ENCODE peak calls at places on chromosomes 5 and 9, in four cellular contexts. E is NCI-H2081, R is HFF-Myc, B is A549. F is an unnamed sample.

GRCh38 chr5:137602721-137603273 is 103.7 kb upstream of the SPOCK1 start:
- DNase-seq in E (no peak), R (no peak), B (no peak), F (no peak)

GRCh38 chr9:75170898-75171360 is 82.6 kb downstream of the OSTF1 start:
- DNase-seq in E (no peak), R (no peak), B (no peak), F (no peak)

GRCh38 chr5:73460133-73460532 is 11.6 kb upstream of the FOXD1 start:
- DNase-seq in E (no peak), B (no peak), R (no peak), F (no peak)

GRCh38 chr5:129664336-129664937 is 83.5 kb upstream of the MINAR2 start:
- DNase-seq in R (peak), E (peak), B (peak), F (no peak)

GRCh38 chr9:85941617-85941930 is 628 bp downstream of the NAA35 start:
- DNase-seq in R (no peak), B (no peak), E (peak), F (no peak)

GRCh38 chr5:157994906-157995519 is 136.1 kb upstream of the CLINT1 start:
- DNase-seq in B (peak), E (peak), R (no peak), F (peak)

GRCh38 chr9:136047775-136048559 is 47.1 kb downstream of the NACC2 start:
- DNase-seq in E (no peak), R (no peak), B (no peak), F (peak)

GRCh38 chr9:97473717-97474116 is 27.7 kb upstream of the TMOD1 start:
- DNase-seq in B (no peak), R (no peak), E (no peak), F (no peak)

GRCh38 chr5:61306531-61307195 is 25.4 kb upstream of the ZSWIM6 start:
- DNase-seq in E (no peak), B (peak), R (no peak), F (no peak)

GRCh38 chr5:141878186-141878770 is at the start of gene PCDH1:
- DNase-seq in R (no peak), E (peak), B (peak), F (peak)

GRCh38 chr5:3024976-3025375 is 273.5 kb upstream of the IRX2 start:
- DNase-seq in B (no peak), R (no peak), E (no peak), F (no peak)

GRCh38 chr5:4246447-4246846 is 650.8 kb downstream of the IRX1 start:
- DNase-seq in R (no peak), E (no peak), B (no peak), F (no peak)

GRCh38 chr9:73156593-73157187 is 5.0 kb downstream of the ANXA1 start:
- DNase-seq in R (no peak), E (no peak), B (no peak), F (no peak)

GRCh38 chr9:91894023-91894422 is 56.0 kb downstream of the ROR2 start:
- DNase-seq in R (no peak), B (no peak), E (no peak), F (no peak)

GRCh38 chr5:62606878-62607277 is 28.3 kb downstream of the LRRC70 start:
- DNase-seq in E (no peak), R (no peak), B (no peak), F (no peak)

GRCh38 chr5:141908796-141909195 is 14.9 kb upstream of the DELE1 start:
- DNase-seq in R (no peak), E (no peak), B (no peak), F (no peak)

GRCh38 chr9:74887041-74887980 is at the start of gene TRPM6:
- DNase-seq in R (peak), E (peak), B (peak), F (peak)

GRCh38 chr5:139823757-139824355 is 28.2 kb downstream of the PSD2 start:
- DNase-seq in R (no peak), E (no peak), B (no peak), F (peak)

GRCh38 chr9:88991066-88992030 is at the start of gene S1PR3:
- DNase-seq in B (peak), R (no peak), E (no peak), F (peak)

GRCh38 chr5:4947106-4947505 is 193.0 kb upstream of the ADAMTS16 start:
- DNase-seq in R (no peak), B (no peak), E (no peak), F (no peak)

GRCh38 chr9:8389531-8389930 is 590.0 kb upstream of the DMAC1 start:
- DNase-seq in R (no peak), E (no peak), B (no peak), F (no peak)

GRCh38 chr5:1788828-1789227 is 10.8 kb downstream of the MRPL36 start:
- DNase-seq in E (no peak), R (no peak), B (no peak), F (peak)

GRCh38 chr9:76835571-76836283 is 70.2 kb downstream of the PRUNE2 start:
- DNase-seq in E (no peak), B (peak), R (peak), F (no peak)

GRCh38 chr5:67983251-67983941 is 232.2 kb upstream of the PIK3R1 start:
- DNase-seq in E (no peak), B (no peak), R (peak), F (no peak)